ENCODE peak calls at places on chromosomes 16 and 17, in seven cellular contexts. T, U, O, I, A, M and Y are unnamed samples.

GRCh38 chr16:751152-752007 is 9.2 kb upstream of the MSLN start:
- DNase-seq in U (no peak), M (no peak), A (no peak), I (no peak), O (no peak), T (no peak), Y (no peak)

GRCh38 chr16:67431077-67431804 is at the start of gene HSD11B2:
- DNase-seq in M (peak; percentile 40), A (peak; percentile 63), O (no peak), T (peak; percentile 58), I (peak; percentile 65), U (peak; percentile 65), Y (no peak)

GRCh38 chr17:13787636-13788035 is 185.9 kb upstream of the HS3ST3A1 start:
- DNase-seq in T (no peak), A (no peak), O (no peak), M (no peak), U (no peak), I (no peak), Y (no peak)

GRCh38 chr17:68382582-68383085 is 74.7 kb downstream of the WIPI1 start:
- DNase-seq in O (no peak), I (no peak), U (no peak), M (no peak), T (no peak), A (no peak), Y (no peak)

GRCh38 chr16:55499951-55500350 is 8.9 kb upstream of the LPCAT2 start:
- DNase-seq in U (peak; percentile 92), T (peak; percentile 23), A (no peak), M (peak; percentile 40), I (peak; percentile 2), O (no peak), Y (no peak)

GRCh38 chr17:7004398-7005253 is 7.8 kb upstream of the RNASEK start:
- DNase-seq in O (no peak), U (peak; percentile 73), A (peak; percentile 65), I (peak; percentile 67), T (peak; percentile 36), M (no peak), Y (peak; percentile 40)

GRCh38 chr17:59725691-59726090 is 18.2 kb downstream of the VMP1 start:
- DNase-seq in O (no peak), I (no peak), T (no peak), M (no peak), A (no peak), U (peak; percentile 22), Y (no peak)

GRCh38 chr17:75861927-75862317 is 6.8 kb upstream of the WBP2 start:
- DNase-seq in O (no peak), I (no peak), T (no peak), M (no peak), U (no peak), A (no peak), Y (no peak)

GRCh38 chr16:85879975-85880831 is 18.8 kb upstream of the IRF8 start:
- DNase-seq in U (no peak), T (peak; percentile 5), A (no peak), M (peak; percentile 29), I (no peak), O (no peak), Y (no peak)

GRCh38 chr17:58205936-58206335 is 13.1 kb downstream of the MKS1 start:
- DNase-seq in O (no peak), M (no peak), U (no peak), T (no peak), A (no peak), I (no peak), Y (no peak)

GRCh38 chr16:66930189-66930588 is 4.0 kb downstream of the CIAO2B start:
- DNase-seq in T (peak; percentile 56), A (no peak), O (no peak), M (no peak), I (no peak), U (peak; percentile 76), Y (no peak)

GRCh38 chr17:62444063-62444462 is 20.4 kb downstream of the METTL2A start:
- DNase-seq in O (no peak), A (no peak), U (no peak), M (no peak), T (no peak), I (no peak), Y (no peak)

GRCh38 chr17:79915850-79916430 is 76.7 kb upstream of the CBX4 start:
- DNase-seq in I (no peak), M (no peak), O (no peak), T (peak; percentile 83), A (no peak), U (peak; percentile 65), Y (no peak)

GRCh38 chr16:53744449-53744848 is 40.5 kb downstream of the FTO start:
- DNase-seq in M (peak; percentile 27), I (no peak), U (peak; percentile 27), A (no peak), T (no peak), O (peak; percentile 1), Y (no peak)

GRCh38 chr16:19882186-19882585 is 2.5 kb downstream of the GPRC5B start:
- DNase-seq in U (no peak), I (no peak), T (no peak), A (no peak), O (no peak), M (no peak), Y (no peak)

GRCh38 chr16:57866529-57866918 is 64.2 kb upstream of the KIFC3 start:
- DNase-seq in I (no peak), T (no peak), O (no peak), U (peak; percentile 78), A (no peak), M (no peak), Y (no peak)